ENCODE peak calls at places on chromosomes 1 and 21, in ten cellular contexts. One of them, this sample, is unnamed.

GRCh38 chr1:111535256-111536191 is 32.1 kb upstream of the ADORA3 start:
- DNase-seq in NCI-H1694 treated with DMSO at 0.1 percent for 48 hours: no peak
- DNase-seq in astrocyte of the spinal cord: no peak
- DNase-seq in amniotic stem cell: no peak
- DNase-seq in Right ventricle myocardium superior: no peak
- DNase-seq in cardiac fibroblast: peak
- DNase-seq in effector memory CD8-positive, alpha-beta T cell: no peak
- DNase-seq in activated naive CD4-positive, alpha-beta T cell: no peak
- DNase-seq in mammary epithelial cell: no peak
- DNase-seq in NCI-H1436: no peak
- DNase-seq in this sample: no peak

GRCh38 chr21:19810779-19811178 is 1187.4 kb upstream of the NCAM2 start:
- DNase-seq in mammary epithelial cell: no peak
- DNase-seq in NCI-H1694 treated with DMSO at 0.1 percent for 48 hours: no peak
- DNase-seq in astrocyte of the spinal cord: no peak
- DNase-seq in Right ventricle myocardium superior: no peak
- DNase-seq in cardiac fibroblast: peak
- DNase-seq in NCI-H1436: no peak
- DNase-seq in amniotic stem cell: no peak
- DNase-seq in activated naive CD4-positive, alpha-beta T cell: no peak
- DNase-seq in effector memory CD8-positive, alpha-beta T cell: no peak
- DNase-seq in this sample: no peak

GRCh38 chr1:166627583-166627982 is 211.7 kb upstream of the POGK start:
- DNase-seq in cardiac fibroblast: no peak
- DNase-seq in activated naive CD4-positive, alpha-beta T cell: no peak
- DNase-seq in astrocyte of the spinal cord: no peak
- DNase-seq in Right ventricle myocardium superior: no peak
- DNase-seq in amniotic stem cell: no peak
- DNase-seq in NCI-H1436: no peak
- DNase-seq in effector memory CD8-positive, alpha-beta T cell: no peak
- DNase-seq in mammary epithelial cell: no peak
- DNase-seq in NCI-H1694 treated with DMSO at 0.1 percent for 48 hours: no peak
- DNase-seq in this sample: no peak

GRCh38 chr1:8217011-8217711 is 100.8 kb upstream of the SLC45A1 start:
- DNase-seq in Right ventricle myocardium superior: peak
- DNase-seq in cardiac fibroblast: peak
- DNase-seq in mammary epithelial cell: no peak
- DNase-seq in amniotic stem cell: no peak
- DNase-seq in astrocyte of the spinal cord: no peak
- DNase-seq in NCI-H1436: no peak
- DNase-seq in activated naive CD4-positive, alpha-beta T cell: no peak
- DNase-seq in NCI-H1694 treated with DMSO at 0.1 percent for 48 hours: no peak
- DNase-seq in effector memory CD8-positive, alpha-beta T cell: peak
- DNase-seq in this sample: no peak

GRCh38 chr1:109312246-109312645 is 5.4 kb upstream of the MYBPHL start:
- DNase-seq in cardiac fibroblast: no peak
- DNase-seq in mammary epithelial cell: no peak
- DNase-seq in Right ventricle myocardium superior: no peak
- DNase-seq in activated naive CD4-positive, alpha-beta T cell: no peak
- DNase-seq in NCI-H1694 treated with DMSO at 0.1 percent for 48 hours: peak
- DNase-seq in amniotic stem cell: no peak
- DNase-seq in NCI-H1436: no peak
- DNase-seq in astrocyte of the spinal cord: no peak
- DNase-seq in effector memory CD8-positive, alpha-beta T cell: no peak
- DNase-seq in this sample: no peak

GRCh38 chr1:95309031-95309459 is 75.0 kb downstream of the RWDD3 start:
- DNase-seq in effector memory CD8-positive, alpha-beta T cell: no peak
- DNase-seq in Right ventricle myocardium superior: no peak
- DNase-seq in astrocyte of the spinal cord: peak
- DNase-seq in activated naive CD4-positive, alpha-beta T cell: no peak
- DNase-seq in NCI-H1694 treated with DMSO at 0.1 percent for 48 hours: peak
- DNase-seq in NCI-H1436: peak
- DNase-seq in amniotic stem cell: no peak
- DNase-seq in mammary epithelial cell: peak
- DNase-seq in cardiac fibroblast: peak
- DNase-seq in this sample: no peak

GRCh38 chr21:41707231-41707988 is 59.4 kb downstream of the RIPK4 start:
- DNase-seq in activated naive CD4-positive, alpha-beta T cell: no peak
- DNase-seq in NCI-H1694 treated with DMSO at 0.1 percent for 48 hours: no peak
- DNase-seq in effector memory CD8-positive, alpha-beta T cell: no peak
- DNase-seq in cardiac fibroblast: no peak
- DNase-seq in amniotic stem cell: no peak
- DNase-seq in NCI-H1436: no peak
- DNase-seq in Right ventricle myocardium superior: no peak
- DNase-seq in mammary epithelial cell: peak
- DNase-seq in astrocyte of the spinal cord: no peak
- DNase-seq in this sample: no peak

GRCh38 chr1:156124557-156125483 is 10.3 kb downstream of the LMNA start:
- DNase-seq in astrocyte of the spinal cord: no peak
- DNase-seq in amniotic stem cell: no peak
- DNase-seq in cardiac fibroblast: peak
- DNase-seq in Right ventricle myocardium superior: peak
- DNase-seq in effector memory CD8-positive, alpha-beta T cell: peak
- DNase-seq in mammary epithelial cell: peak
- DNase-seq in NCI-H1436: peak
- DNase-seq in NCI-H1694 treated with DMSO at 0.1 percent for 48 hours: peak
- DNase-seq in activated naive CD4-positive, alpha-beta T cell: no peak
- DNase-seq in this sample: no peak

GRCh38 chr1:210687582-210688279 is 359.0 kb downstream of the HHAT start:
- DNase-seq in effector memory CD8-positive, alpha-beta T cell: no peak
- DNase-seq in amniotic stem cell: no peak
- DNase-seq in astrocyte of the spinal cord: peak
- DNase-seq in Right ventricle myocardium superior: no peak
- DNase-seq in NCI-H1436: no peak
- DNase-seq in activated naive CD4-positive, alpha-beta T cell: no peak
- DNase-seq in cardiac fibroblast: no peak
- DNase-seq in mammary epithelial cell: no peak
- DNase-seq in NCI-H1694 treated with DMSO at 0.1 percent for 48 hours: no peak
- DNase-seq in this sample: no peak

GRCh38 chr1:12167493-12168429 is 970 bp downstream of the TNFRSF1B start:
- DNase-seq in astrocyte of the spinal cord: no peak
- DNase-seq in activated naive CD4-positive, alpha-beta T cell: no peak
- DNase-seq in NCI-H1436: peak
- DNase-seq in NCI-H1694 treated with DMSO at 0.1 percent for 48 hours: no peak
- DNase-seq in mammary epithelial cell: no peak
- DNase-seq in Right ventricle myocardium superior: no peak
- DNase-seq in amniotic stem cell: no peak
- DNase-seq in effector memory CD8-positive, alpha-beta T cell: no peak
- DNase-seq in cardiac fibroblast: no peak
- DNase-seq in this sample: no peak

GRCh38 chr1:182299728-182300581 is 91.6 kb downstream of the GLUL start:
- DNase-seq in NCI-H1694 treated with DMSO at 0.1 percent for 48 hours: no peak
- DNase-seq in activated naive CD4-positive, alpha-beta T cell: no peak
- DNase-seq in NCI-H1436: peak
- DNase-seq in Right ventricle myocardium superior: peak
- DNase-seq in astrocyte of the spinal cord: peak
- DNase-seq in effector memory CD8-positive, alpha-beta T cell: no peak
- DNase-seq in mammary epithelial cell: peak
- DNase-seq in amniotic stem cell: no peak
- DNase-seq in cardiac fibroblast: peak
- DNase-seq in this sample: peak

GRCh38 chr1:51945591-51945990 is 44.9 kb downstream of the RAB3B start:
- DNase-seq in activated naive CD4-positive, alpha-beta T cell: no peak
- DNase-seq in amniotic stem cell: no peak
- DNase-seq in cardiac fibroblast: peak
- DNase-seq in NCI-H1694 treated with DMSO at 0.1 percent for 48 hours: no peak
- DNase-seq in NCI-H1436: no peak
- DNase-seq in mammary epithelial cell: no peak
- DNase-seq in astrocyte of the spinal cord: peak
- DNase-seq in Right ventricle myocardium superior: no peak
- DNase-seq in effector memory CD8-positive, alpha-beta T cell: no peak
- DNase-seq in this sample: no peak

GRCh38 chr1:227140376-227140775 is 177.9 kb downstream of the CDC42BPA start:
- DNase-seq in NCI-H1436: no peak
- DNase-seq in mammary epithelial cell: no peak
- DNase-seq in effector memory CD8-positive, alpha-beta T cell: no peak
- DNase-seq in activated naive CD4-positive, alpha-beta T cell: no peak
- DNase-seq in cardiac fibroblast: no peak
- DNase-seq in Right ventricle myocardium superior: no peak
- DNase-seq in amniotic stem cell: no peak
- DNase-seq in astrocyte of the spinal cord: no peak
- DNase-seq in NCI-H1694 treated with DMSO at 0.1 percent for 48 hours: no peak
- DNase-seq in this sample: no peak

GRCh38 chr1:47507140-47507539 is 69.3 kb downstream of the FOXD2 start:
- DNase-seq in mammary epithelial cell: no peak
- DNase-seq in Right ventricle myocardium superior: no peak
- DNase-seq in NCI-H1436: no peak
- DNase-seq in amniotic stem cell: no peak
- DNase-seq in NCI-H1694 treated with DMSO at 0.1 percent for 48 hours: no peak
- DNase-seq in activated naive CD4-positive, alpha-beta T cell: no peak
- DNase-seq in cardiac fibroblast: no peak
- DNase-seq in effector memory CD8-positive, alpha-beta T cell: no peak
- DNase-seq in astrocyte of the spinal cord: no peak
- DNase-seq in this sample: no peak

GRCh38 chr1:7385471-7386225 is 385.4 kb upstream of the VAMP3 start:
- DNase-seq in NCI-H1694 treated with DMSO at 0.1 percent for 48 hours: no peak
- DNase-seq in effector memory CD8-positive, alpha-beta T cell: no peak
- DNase-seq in amniotic stem cell: no peak
- DNase-seq in NCI-H1436: no peak
- DNase-seq in astrocyte of the spinal cord: no peak
- DNase-seq in Right ventricle myocardium superior: no peak
- DNase-seq in cardiac fibroblast: no peak
- DNase-seq in mammary epithelial cell: no peak
- DNase-seq in activated naive CD4-positive, alpha-beta T cell: no peak
- DNase-seq in this sample: no peak

GRCh38 chr1:70168283-70168682 is 37.1 kb downstream of the LRRC40 start:
- DNase-seq in mammary epithelial cell: no peak
- DNase-seq in cardiac fibroblast: peak
- DNase-seq in NCI-H1694 treated with DMSO at 0.1 percent for 48 hours: no peak
- DNase-seq in NCI-H1436: no peak
- DNase-seq in astrocyte of the spinal cord: no peak
- DNase-seq in amniotic stem cell: no peak
- DNase-seq in effector memory CD8-positive, alpha-beta T cell: no peak
- DNase-seq in Right ventricle myocardium superior: no peak
- DNase-seq in activated naive CD4-positive, alpha-beta T cell: no peak
- DNase-seq in this sample: no peak

GRCh38 chr1:187641015-187641414 is 812.3 kb downstream of the PLA2G4A start:
- DNase-seq in Right ventricle myocardium superior: no peak
- DNase-seq in NCI-H1694 treated with DMSO at 0.1 percent for 48 hours: no peak
- DNase-seq in mammary epithelial cell: no peak
- DNase-seq in NCI-H1436: no peak
- DNase-seq in astrocyte of the spinal cord: no peak
- DNase-seq in activated naive CD4-positive, alpha-beta T cell: no peak
- DNase-seq in amniotic stem cell: no peak
- DNase-seq in effector memory CD8-positive, alpha-beta T cell: no peak
- DNase-seq in cardiac fibroblast: no peak
- DNase-seq in this sample: no peak

GRCh38 chr1:29122662-29122986 is 1.1 kb downstream of the TMEM200B start:
- DNase-seq in NCI-H1694 treated with DMSO at 0.1 percent for 48 hours: no peak
- DNase-seq in cardiac fibroblast: peak
- DNase-seq in mammary epithelial cell: peak
- DNase-seq in activated naive CD4-positive, alpha-beta T cell: no peak
- DNase-seq in effector memory CD8-positive, alpha-beta T cell: no peak
- DNase-seq in amniotic stem cell: peak
- DNase-seq in Right ventricle myocardium superior: peak
- DNase-seq in astrocyte of the spinal cord: peak
- DNase-seq in NCI-H1436: no peak
- DNase-seq in this sample: no peak

GRCh38 chr1:203089001-203089650 is 3.3 kb upstream of the MYOG start:
- DNase-seq in effector memory CD8-positive, alpha-beta T cell: no peak
- DNase-seq in NCI-H1694 treated with DMSO at 0.1 percent for 48 hours: no peak
- DNase-seq in amniotic stem cell: no peak
- DNase-seq in Right ventricle myocardium superior: no peak
- DNase-seq in cardiac fibroblast: no peak
- DNase-seq in activated naive CD4-positive, alpha-beta T cell: no peak
- DNase-seq in mammary epithelial cell: peak
- DNase-seq in NCI-H1436: no peak
- DNase-seq in astrocyte of the spinal cord: no peak
- DNase-seq in this sample: no peak

GRCh38 chr1:51686450-51686849 is 69.6 kb downstream of the OSBPL9 start:
- DNase-seq in astrocyte of the spinal cord: no peak
- DNase-seq in activated naive CD4-positive, alpha-beta T cell: no peak
- DNase-seq in mammary epithelial cell: peak
- DNase-seq in effector memory CD8-positive, alpha-beta T cell: no peak
- DNase-seq in Right ventricle myocardium superior: no peak
- DNase-seq in NCI-H1694 treated with DMSO at 0.1 percent for 48 hours: no peak
- DNase-seq in cardiac fibroblast: no peak
- DNase-seq in NCI-H1436: no peak
- DNase-seq in amniotic stem cell: no peak
- DNase-seq in this sample: no peak

GRCh38 chr1:12196641-12197482 is 30.1 kb downstream of the TNFRSF1B start:
- DNase-seq in mammary epithelial cell: no peak
- DNase-seq in effector memory CD8-positive, alpha-beta T cell: no peak
- DNase-seq in NCI-H1436: no peak
- DNase-seq in activated naive CD4-positive, alpha-beta T cell: no peak
- DNase-seq in NCI-H1694 treated with DMSO at 0.1 percent for 48 hours: peak
- DNase-seq in Right ventricle myocardium superior: peak
- DNase-seq in amniotic stem cell: no peak
- DNase-seq in astrocyte of the spinal cord: no peak
- DNase-seq in cardiac fibroblast: no peak
- DNase-seq in this sample: no peak

GRCh38 chr1:101520302-101520701 is 283.5 kb downstream of the S1PR1 start:
- DNase-seq in amniotic stem cell: peak
- DNase-seq in mammary epithelial cell: peak
- DNase-seq in NCI-H1694 treated with DMSO at 0.1 percent for 48 hours: peak
- DNase-seq in activated naive CD4-positive, alpha-beta T cell: no peak
- DNase-seq in Right ventricle myocardium superior: no peak
- DNase-seq in effector memory CD8-positive, alpha-beta T cell: no peak
- DNase-seq in astrocyte of the spinal cord: peak
- DNase-seq in NCI-H1436: peak
- DNase-seq in cardiac fibroblast: peak
- DNase-seq in this sample: peak

GRCh38 chr21:34536820-34537219 is 24.8 kb upstream of the KCNE1 start:
- DNase-seq in NCI-H1436: no peak
- DNase-seq in astrocyte of the spinal cord: peak
- DNase-seq in Right ventricle myocardium superior: no peak
- DNase-seq in activated naive CD4-positive, alpha-beta T cell: no peak
- DNase-seq in effector memory CD8-positive, alpha-beta T cell: no peak
- DNase-seq in mammary epithelial cell: no peak
- DNase-seq in amniotic stem cell: no peak
- DNase-seq in NCI-H1694 treated with DMSO at 0.1 percent for 48 hours: no peak
- DNase-seq in cardiac fibroblast: peak
- DNase-seq in this sample: no peak

GRCh38 chr21:45048026-45048698 is 26.2 kb upstream of the ADARB1 start:
- DNase-seq in NCI-H1694 treated with DMSO at 0.1 percent for 48 hours: no peak
- DNase-seq in mammary epithelial cell: no peak
- DNase-seq in astrocyte of the spinal cord: no peak
- DNase-seq in cardiac fibroblast: no peak
- DNase-seq in Right ventricle myocardium superior: no peak
- DNase-seq in activated naive CD4-positive, alpha-beta T cell: no peak
- DNase-seq in NCI-H1436: no peak
- DNase-seq in amniotic stem cell: no peak
- DNase-seq in effector memory CD8-positive, alpha-beta T cell: no peak
- DNase-seq in this sample: no peak

GRCh38 chr1:80217377-80217986 is 1211.0 kb upstream of the ADGRL4 start:
- DNase-seq in NCI-H1436: peak
- DNase-seq in cardiac fibroblast: peak
- DNase-seq in mammary epithelial cell: peak
- DNase-seq in NCI-H1694 treated with DMSO at 0.1 percent for 48 hours: peak
- DNase-seq in amniotic stem cell: peak
- DNase-seq in Right ventricle myocardium superior: no peak
- DNase-seq in activated naive CD4-positive, alpha-beta T cell: no peak
- DNase-seq in astrocyte of the spinal cord: peak
- DNase-seq in effector memory CD8-positive, alpha-beta T cell: no peak
- DNase-seq in this sample: no peak

GRCh38 chr1:112402682-112403643 is 6.9 kb downstream of the CTTNBP2NL start:
- DNase-seq in amniotic stem cell: no peak
- DNase-seq in cardiac fibroblast: no peak
- DNase-seq in NCI-H1694 treated with DMSO at 0.1 percent for 48 hours: no peak
- DNase-seq in mammary epithelial cell: no peak
- DNase-seq in activated naive CD4-positive, alpha-beta T cell: no peak
- DNase-seq in NCI-H1436: no peak
- DNase-seq in effector memory CD8-positive, alpha-beta T cell: no peak
- DNase-seq in astrocyte of the spinal cord: peak
- DNase-seq in Right ventricle myocardium superior: no peak
- DNase-seq in this sample: no peak

GRCh38 chr1:119782541-119783338 is 14.0 kb upstream of the HMGCS2 start:
- DNase-seq in amniotic stem cell: no peak
- DNase-seq in cardiac fibroblast: no peak
- DNase-seq in NCI-H1436: no peak
- DNase-seq in Right ventricle myocardium superior: no peak
- DNase-seq in astrocyte of the spinal cord: no peak
- DNase-seq in NCI-H1694 treated with DMSO at 0.1 percent for 48 hours: no peak
- DNase-seq in activated naive CD4-positive, alpha-beta T cell: no peak
- DNase-seq in mammary epithelial cell: peak
- DNase-seq in effector memory CD8-positive, alpha-beta T cell: no peak
- DNase-seq in this sample: no peak

GRCh38 chr1:215606564-215607168 is 39.6 kb downstream of the KCTD3 start:
- DNase-seq in effector memory CD8-positive, alpha-beta T cell: no peak
- DNase-seq in NCI-H1436: peak
- DNase-seq in activated naive CD4-positive, alpha-beta T cell: no peak
- DNase-seq in cardiac fibroblast: peak
- DNase-seq in mammary epithelial cell: no peak
- DNase-seq in NCI-H1694 treated with DMSO at 0.1 percent for 48 hours: no peak
- DNase-seq in amniotic stem cell: peak
- DNase-seq in astrocyte of the spinal cord: peak
- DNase-seq in Right ventricle myocardium superior: no peak
- DNase-seq in this sample: no peak